ENCODE peak calls at places on chromosomes 5 and 9, in five cellular contexts. E, Z, F, V and O are unnamed samples.

GRCh38 chr5:181173420-181174342 is 26.3 kb downstream of the OR2V2 start:
- DNase-seq in E (no peak), F (no peak), V (no peak), Z (peak), O (no peak)

GRCh38 chr5:137315534-137316345 is 183.4 kb downstream of the SPOCK1 start:
- DNase-seq in Z (no peak), F (no peak), E (no peak), V (no peak), O (no peak)

GRCh38 chr5:37448941-37449340 is 69.8 kb downstream of the WDR70 start:
- DNase-seq in V (no peak), F (peak), Z (no peak), E (no peak), O (no peak)

GRCh38 chr9:88388886-88389617 is 808 bp downstream of the SPIN1 start:
- DNase-seq in Z (peak), F (peak), V (no peak), E (no peak), O (peak)

GRCh38 chr5:15850939-15851341 is 328.7 kb downstream of the MARCHF11 start:
- DNase-seq in Z (no peak), V (no peak), F (peak), E (no peak), O (no peak)

GRCh38 chr5:50947892-50948683 is 281.7 kb downstream of the PARP8 start:
- DNase-seq in E (no peak), V (no peak), F (no peak), Z (no peak), O (no peak)

GRCh38 chr5:141127305-141127704 is 5.7 kb downstream of the PCDHB4 start:
- DNase-seq in E (no peak), F (no peak), Z (no peak), V (no peak), O (no peak)

GRCh38 chr5:123951204-123951977 is 439.4 kb downstream of the CSNK1G3 start:
- DNase-seq in Z (no peak), E (no peak), F (peak), V (no peak), O (no peak)

GRCh38 chr9:130872912-130873503 is 23.6 kb downstream of the QRFP start:
- DNase-seq in F (peak), V (no peak), Z (no peak), E (peak), O (no peak)

GRCh38 chr5:125798311-125798710 is 624.9 kb upstream of the GRAMD2B start:
- DNase-seq in F (peak), Z (peak), V (no peak), E (no peak), O (no peak)

GRCh38 chr5:79728396-79728795 is 38.8 kb downstream of the CMYA5 start:
- DNase-seq in E (no peak), V (no peak), F (no peak), Z (no peak), O (no peak)

GRCh38 chr5:107224272-107224671 is 446.5 kb downstream of the EFNA5 start:
- DNase-seq in Z (no peak), F (no peak), E (no peak), V (no peak), O (no peak)

GRCh38 chr9:134709512-134710270 is 68.1 kb downstream of the COL5A1 start:
- DNase-seq in E (peak), F (peak), V (no peak), Z (no peak), O (no peak)

GRCh38 chr9:108994695-108995094 is 18.6 kb downstream of the CTNNAL1 start:
- DNase-seq in Z (no peak), F (peak), V (no peak), E (peak), O (no peak)

GRCh38 chr9:136814725-136815421 is 7.1 kb downstream of the RABL6 start:
- DNase-seq in F (no peak), Z (no peak), E (no peak), V (no peak), O (no peak)

GRCh38 chr5:176490291-176490690 is 42.1 kb downstream of the FAF2 start:
- DNase-seq in E (no peak), F (no peak), V (no peak), Z (no peak), O (no peak)

GRCh38 chr9:33287087-33287490 is 3.2 kb upstream of the NFX1 start:
- DNase-seq in Z (peak), F (peak), E (peak), V (peak), O (no peak)

GRCh38 chr5:53425598-53426516 is 54.6 kb upstream of the FST start:
- DNase-seq in E (no peak), F (peak), Z (peak), V (no peak), O (no peak)
- TF ChIP-seq CTCF in E (no peak), F (peak), Z (peak), V (peak), O (peak)

DNA sequence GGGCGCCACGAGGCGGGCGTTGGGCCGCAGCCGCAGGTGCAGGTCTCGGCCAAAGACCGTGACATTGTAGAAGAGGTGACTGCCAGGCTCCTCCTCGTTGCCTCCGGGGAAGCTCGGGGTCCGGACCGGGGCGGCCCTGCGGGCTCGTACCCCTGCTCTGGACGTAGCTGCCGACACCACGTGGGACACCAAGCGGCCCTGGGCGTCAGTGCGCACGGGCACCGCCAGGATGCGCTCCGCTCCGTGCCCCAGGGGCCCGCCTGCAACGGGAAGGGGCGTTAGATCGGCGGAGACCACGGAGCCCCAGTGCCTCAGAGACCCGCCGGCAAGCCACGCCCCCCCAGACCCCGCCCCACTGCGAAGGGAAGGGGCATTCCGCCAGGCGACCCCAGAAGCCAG is 1.4 kb downstream of the ADAMTS2 start:
- DNase-seq in F (peak), E (no peak), V (peak), Z (peak), O (peak)
- TF ChIP-seq CTCF in F (peak), E (no peak), V (peak), Z (peak), O (peak)

GRCh38 chr5:105877592-105877991 is 1793.1 kb downstream of the EFNA5 start:
- DNase-seq in F (no peak), V (no peak), Z (no peak), E (no peak), O (no peak)
- TF ChIP-seq CTCF in F (no peak), V (no peak), Z (peak), E (no peak), O (peak)

GRCh38 chr9:78695521-78695920 is 398.6 kb downstream of the PSAT1 start:
- DNase-seq in V (no peak), F (no peak), E (no peak), Z (no peak), O (no peak)
- TF ChIP-seq CTCF in V (no peak), F (no peak), E (no peak), Z (no peak), O (no peak)

DNA sequence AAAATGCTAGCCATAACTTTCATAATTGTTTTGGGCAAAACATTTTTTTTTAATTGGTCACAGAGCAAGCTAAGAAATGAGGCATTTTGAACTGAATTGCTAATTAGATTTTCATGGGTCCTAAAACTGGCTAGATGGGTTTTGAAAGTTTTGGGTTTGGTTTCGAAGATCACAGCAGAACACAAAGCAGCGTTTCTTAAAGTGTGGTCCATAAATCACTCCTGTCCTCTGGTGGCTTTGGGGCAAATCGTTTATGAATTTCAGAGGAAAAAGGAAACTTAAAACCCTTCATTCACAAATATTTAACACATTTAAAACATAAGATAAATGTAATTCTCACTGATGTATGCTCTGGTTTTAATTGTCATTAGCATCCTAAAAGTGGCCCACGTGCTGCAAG is 503.7 kb downstream of the SPATA31D1 start:
- DNase-seq in F (peak), V (no peak), E (no peak), Z (no peak), O (no peak)
- TF ChIP-seq CTCF in F (peak), V (no peak), E (no peak), Z (no peak), O (no peak)